ENCODE peak calls at places on chromosomes 12 and 14, in six cellular contexts. Q, F, Z, G, J and E are unnamed samples.

GRCh38 chr14:23227566-23227965 is 10.2 kb upstream of the RNF212B start:
- DNase-seq in Q (no peak), F (no peak), Z (no peak), G (no peak), J (no peak), E (no peak)

GRCh38 chr14:73758392-73759182 is 44.4 kb upstream of the PNMA1 start:
- DNase-seq in Q (peak), F (peak), Z (peak), G (peak), J (peak), E (peak)

GRCh38 chr12:88052686-88053085 is 23.5 kb upstream of the C12orf50 start:
- DNase-seq in Q (no peak), F (no peak), Z (no peak), G (no peak), J (peak), E (peak)

GRCh38 chr12:81078469-81079196 is 754 bp downstream of the ACSS3 start:
- DNase-seq in Q (no peak), F (no peak), Z (no peak), G (peak), J (peak), E (no peak)

GRCh38 chr12:46218509-46219095 is 50.2 kb downstream of the SLC38A1 start:
- DNase-seq in Q (no peak), F (peak), Z (no peak), G (no peak), J (no peak), E (peak)

GRCh38 chr14:55436530-55436929 is 3.9 kb downstream of the TBPL2 start:
- DNase-seq in Q (no peak), F (no peak), Z (no peak), G (no peak), J (no peak), E (no peak)

GRCh38 chr12:64044171-64044570 is 177.9 kb downstream of the KICS2 start:
- DNase-seq in Q (no peak), F (no peak), Z (no peak), G (no peak), J (no peak), E (no peak)

GRCh38 chr12:109872-110271 is 43.3 kb downstream of the IQSEC3 start:
- DNase-seq in Q (no peak), F (no peak), Z (no peak), G (no peak), J (no peak), E (no peak)

GRCh38 chr12:5518584-5519365 is 86.9 kb downstream of the NTF3 start:
- DNase-seq in Q (no peak), F (no peak), Z (no peak), G (no peak), J (no peak), E (no peak)

GRCh38 chr14:77120771-77121743 is 20.5 kb downstream of the ZDHHC22 start:
- DNase-seq in Q (no peak), F (no peak), Z (peak), G (no peak), J (no peak), E (no peak)

GRCh38 chr12:23204933-23205778 is 580.2 kb downstream of the ETNK1 start:
- DNase-seq in Q (no peak), F (peak), Z (no peak), G (no peak), J (peak), E (peak)

GRCh38 chr12:67942704-67943103 is 46.5 kb upstream of the IFNG-AS1 start:
- DNase-seq in Q (no peak), F (no peak), Z (no peak), G (no peak), J (no peak), E (no peak)

GRCh38 chr12:48001426-48002178 is 2.7 kb downstream of the COL2A1 start:
- DNase-seq in Q (peak), F (no peak), Z (no peak), G (peak), J (peak), E (peak)

GRCh38 chr12:94753071-94753779 is 102.9 kb upstream of the TMCC3 start:
- DNase-seq in Q (no peak), F (no peak), Z (no peak), G (peak), J (peak), E (no peak)

GRCh38 chr12:15469342-15469741 is 147.0 kb downstream of the PTPRO start:
- DNase-seq in Q (no peak), F (no peak), Z (no peak), G (no peak), J (no peak), E (no peak)

GRCh38 chr12:49295087-49296001 is at the start of gene PRPH:
- DNase-seq in Q (peak), F (no peak), Z (no peak), G (no peak), J (no peak), E (no peak)

GRCh38 chr12:111867531-111867930 is 25.5 kb downstream of the MAPKAPK5 start:
- DNase-seq in Q (no peak), F (no peak), Z (no peak), G (no peak), J (no peak), E (no peak)

GRCh38 chr14:54597795-54598443 is 31.0 kb downstream of the SAMD4A start:
- DNase-seq in Q (no peak), F (no peak), Z (no peak), G (no peak), J (no peak), E (no peak)

GRCh38 chr14:68922201-68922613 is 56.9 kb downstream of the ACTN1 start:
- DNase-seq in Q (no peak), F (no peak), Z (no peak), G (no peak), J (no peak), E (no peak)

GRCh38 chr14:68922886-68923285 is 56.2 kb downstream of the ACTN1 start:
- DNase-seq in Q (no peak), F (no peak), Z (no peak), G (no peak), J (no peak), E (no peak)

GRCh38 chr14:68921049-68921448 is 58.1 kb downstream of the ACTN1 start:
- DNase-seq in Q (no peak), F (no peak), Z (no peak), G (no peak), J (no peak), E (no peak)

GRCh38 chr14:68919129-68919927 is 59.8 kb downstream of the ACTN1 start:
- DNase-seq in Q (no peak), F (no peak), Z (no peak), G (no peak), J (no peak), E (no peak)

DNA sequence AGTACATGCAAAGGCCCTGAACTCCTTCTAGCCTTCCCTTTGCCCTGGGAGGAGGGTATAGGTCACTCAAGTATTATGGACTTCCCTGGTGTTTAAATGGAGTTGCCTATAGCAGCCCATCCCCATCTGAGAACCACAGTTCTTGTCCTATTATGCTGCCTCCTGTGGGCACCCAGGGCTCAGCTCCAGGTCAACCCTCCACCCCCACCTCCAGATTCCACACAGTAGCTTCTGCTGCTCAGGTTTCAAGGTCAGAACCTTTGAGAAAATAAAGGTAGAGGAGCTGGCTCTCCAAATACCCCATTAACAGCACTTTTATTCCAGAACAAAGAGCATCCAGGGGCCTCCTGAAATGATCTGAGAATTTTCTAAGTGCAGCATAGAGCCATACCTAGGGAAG is 57.4 kb downstream of the ACTN1 start:
- DNase-seq in Q (no peak), F (no peak), Z (no peak), G (no peak), J (no peak), E (no peak)
- TF ChIP-seq CTCF in Q (no peak), F (no peak), Z (no peak), G (no peak), J (peak), E (no peak)

GRCh38 chr14:36496346-36496745 is 23.7 kb downstream of the NKX2-1 start:
- DNase-seq in Q (no peak), F (no peak), Z (no peak), G (no peak), J (no peak), E (no peak)
- TF ChIP-seq CTCF in Q (no peak), F (no peak), Z (no peak), G (no peak), J (no peak), E (no peak)

DNA sequence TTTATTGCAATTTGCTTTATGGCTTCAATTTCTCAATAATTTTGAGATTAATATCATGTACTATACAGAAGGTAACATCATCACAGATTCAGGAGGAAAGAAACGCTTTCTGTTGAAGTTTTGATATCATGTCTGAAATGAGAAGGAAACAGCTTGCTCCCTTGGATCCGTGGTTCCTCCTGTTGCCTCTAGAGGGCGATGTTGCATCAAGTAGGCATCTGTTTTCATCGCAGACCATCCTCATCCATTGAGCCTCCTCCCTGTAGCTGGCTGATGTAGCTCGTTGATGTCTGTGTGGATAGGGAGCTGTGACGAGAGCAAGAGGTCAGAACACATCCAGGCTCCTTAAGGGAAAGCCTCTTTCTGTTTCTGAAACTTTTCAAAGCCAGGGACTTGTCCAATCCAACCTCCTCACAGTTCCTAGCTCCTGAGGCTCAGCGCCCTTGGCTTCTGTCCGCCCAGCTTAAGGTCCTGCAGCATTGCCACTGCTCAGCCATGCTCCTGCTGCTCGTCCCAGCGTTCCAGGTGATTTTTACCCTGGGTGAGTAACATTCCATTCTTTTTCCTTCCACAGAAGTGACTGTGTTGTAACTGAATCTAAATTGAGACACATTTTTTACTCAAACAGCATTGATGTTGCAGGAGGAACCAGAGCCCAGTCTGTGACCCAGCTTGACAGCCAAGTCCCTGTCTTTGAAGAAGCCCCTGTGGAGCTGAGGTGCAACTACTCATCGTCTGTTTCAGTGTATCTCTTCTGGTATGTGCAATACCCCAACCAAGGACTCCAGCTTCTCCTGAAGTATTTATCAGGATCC is 304.8 kb upstream of the OR4E1 start:
- DNase-seq in Q (no peak), F (peak), Z (peak), G (peak), J (peak), E (peak)
- TF ChIP-seq CTCF in Q (peak), F (peak), Z (peak), G (peak), J (peak), E (peak)

GRCh38 chr14:92600318-92601053 is 86.9 kb downstream of the RIN3 start:
- DNase-seq in Q (no peak), F (peak), Z (no peak), G (no peak), J (peak), E (no peak)
- TF ChIP-seq CTCF in Q (no peak), F (peak), Z (no peak), G (no peak), J (no peak), E (no peak)

GRCh38 chr14:103330536-103330935 is 3.5 kb upstream of the EIF5 start:
- DNase-seq in Q (no peak), F (no peak), Z (no peak), G (no peak), J (no peak), E (no peak)

GRCh38 chr14:103336191-103336590 is 2.2 kb downstream of the EIF5 start:
- DNase-seq in Q (no peak), F (no peak), Z (no peak), G (no peak), J (no peak), E (no peak)

GRCh38 chr14:103334644-103335603 is 887 bp downstream of the EIF5 start:
- DNase-seq in Q (peak), F (peak), Z (peak), G (peak), J (peak), E (peak)

GRCh38 chr14:103332143-103332919 is 1.7 kb upstream of the EIF5 start:
- DNase-seq in Q (no peak), F (peak), Z (no peak), G (no peak), J (no peak), E (no peak)

GRCh38 chr14:103333754-103334643 is at the start of gene EIF5:
- DNase-seq in Q (peak), F (peak), Z (peak), G (peak), J (peak), E (peak)
- TF ChIP-seq CTCF in Q (peak), F (no peak), Z (no peak), G (peak), J (peak), E (no peak)

GRCh38 chr12:18861287-18861858 is 123.5 kb downstream of the CAPZA3 start:
- DNase-seq in Q (no peak), F (no peak), Z (no peak), G (no peak), J (peak), E (peak)
- TF ChIP-seq CTCF in Q (peak), F (peak), Z (peak), G (peak), J (peak), E (peak)